ENCODE peak calls at places on chromosomes 6 and 20, in eight cellular contexts. G is hippocampal formation; T is brain pericyte; U is GM03348; O is activated T-cell treated with anti-CD3 and anti-CD28 coated beads for 48 hours; H is dermis blood vessel endothelial cell; Q is Calu3; C is activated CD4-positive, CD25-positive, alpha-beta regulatory T cell treated with anti-CD3 and anti-CD28 coated beads, Interleukin-2, amount 50 U/mL, for 16 hours. F is an unnamed sample.

GRCh38 chr6:5205877-5206840 is 54.6 kb downstream of the LYRM4 start:
- DNase-seq in G (peak; percentile 72), T (peak; percentile 40), U (peak; percentile 72), O (no peak), H (peak; percentile 71), Q (peak; percentile 7), C (no peak), F (peak; percentile 49)

GRCh38 chr6:41373367-41373918 is 38.0 kb downstream of the NCR2 start:
- DNase-seq in G (no peak), T (no peak), U (no peak), O (no peak), H (no peak), Q (no peak), C (no peak), F (no peak)

GRCh38 chr6:144599615-144600014 is 314.5 kb downstream of the UTRN start:
- DNase-seq in G (no peak), T (no peak), U (no peak), O (no peak), H (no peak), Q (no peak), C (no peak), F (no peak)

GRCh38 chr6:31441368-31442267 is 38.2 kb downstream of the MICA start:
- DNase-seq in G (peak; percentile 70), T (no peak), U (peak; percentile 90), O (peak; percentile 77), H (peak; percentile 80), Q (peak; percentile 93), C (peak; percentile 76), F (peak; percentile 91)

GRCh38 chr6:22526753-22527152 is 42.6 kb upstream of the HDGFL1 start:
- DNase-seq in G (no peak), T (no peak), U (no peak), O (no peak), H (no peak), Q (no peak), C (no peak), F (no peak)

GRCh38 chr6:167245586-167245985 is 45.5 kb upstream of the UNC93A start:
- DNase-seq in G (no peak), T (no peak), U (no peak), O (no peak), H (no peak), Q (no peak), C (no peak), F (no peak)

GRCh38 chr6:79188885-79189505 is 45.5 kb downstream of the HMGN3 start:
- DNase-seq in G (peak; percentile 1), T (no peak), U (no peak), O (no peak), H (no peak), Q (no peak), C (no peak), F (no peak)

GRCh38 chr20:7841291-7841966 is 98.8 kb downstream of the HAO1 start:
- DNase-seq in G (no peak), T (peak; percentile 30), U (peak; percentile 35), O (no peak), H (peak; percentile 47), Q (peak; percentile 0), C (no peak), F (peak; percentile 53)

GRCh38 chr20:36396847-36397246 is 90.7 kb downstream of the DLGAP4 start:
- DNase-seq in G (no peak), T (no peak), U (no peak), O (no peak), H (no peak), Q (no peak), C (no peak), F (no peak)

GRCh38 chr6:162963861-162964260 is 236.1 kb downstream of the PACRG start:
- DNase-seq in G (no peak), T (no peak), U (no peak), O (no peak), H (no peak), Q (no peak), C (no peak), F (no peak)

GRCh38 chr6:8335371-8335770 is 100.0 kb downstream of the SLC35B3 start:
- DNase-seq in G (no peak), T (no peak), U (no peak), O (no peak), H (no peak), Q (no peak), C (no peak), F (no peak)

GRCh38 chr6:73710948-73711347 is 14.9 kb downstream of the CD109 start:
- DNase-seq in G (no peak), T (no peak), U (no peak), O (no peak), H (no peak), Q (no peak), C (no peak), F (no peak)

F was measured in AG08395.